ENCODE peak calls at places on chromosomes 6 and 20, in nine cellular contexts. A is spleen, W is cardiac fibroblast, Y is chondrocyte, B is fibroblast of pulmonary artery, C is fibroblast of lung, S is endothelial cell, T is uterus, Q is BE2C. L is an unnamed sample.

GRCh38 chr20:2358006-2358405 is 22.7 kb upstream of the TGM6 start:
- DNase-seq in B (no peak), S (no peak), C (no peak), A (no peak), T (no peak), Y (no peak), W (no peak), Q (no peak), L (no peak)

GRCh38 chr6:64301307-64302236 is 666.0 kb downstream of the PHF3 start:
- DNase-seq in Y (no peak), A (no peak), B (no peak), Q (no peak), W (no peak), T (no peak), C (no peak), S (no peak), L (no peak)

GRCh38 chr20:50921055-50921454 is 10.2 kb downstream of the ADNP start:
- DNase-seq in C (peak), T (no peak), W (peak), S (no peak), Y (no peak), B (peak), Q (no peak), A (no peak), L (no peak)

GRCh38 chr6:147268254-147268653 is 64.0 kb downstream of the STXBP5 start:
- DNase-seq in S (no peak), T (no peak), Y (no peak), Q (no peak), A (no peak), W (no peak), B (peak), C (peak), L (no peak)

GRCh38 chr20:35326021-35326731 is 34.0 kb upstream of the FAM83C start:
- DNase-seq in Q (no peak), T (no peak), C (peak), B (no peak), W (no peak), Y (no peak), A (no peak), S (no peak), L (no peak)

GRCh38 chr6:13229205-13230085 is 98.9 kb downstream of the TBC1D7 start:
- DNase-seq in C (no peak), B (peak), Q (peak), Y (no peak), S (no peak), A (no peak), T (no peak), W (peak), L (peak)

GRCh38 chr6:79461205-79461604 is 76.0 kb downstream of the LCA5 start:
- DNase-seq in W (peak), T (no peak), Q (no peak), S (no peak), B (peak), C (no peak), Y (no peak), A (no peak), L (no peak)

GRCh38 chr6:89071036-89071435 is 9.5 kb upstream of the PNRC1 start:
- DNase-seq in Q (no peak), B (no peak), S (no peak), Y (no peak), T (no peak), C (no peak), W (no peak), A (no peak), L (no peak)

GRCh38 chr6:72084992-72085569 is 198.7 kb downstream of the RIMS1 start:
- DNase-seq in B (peak), S (no peak), Y (no peak), A (no peak), T (no peak), W (peak), Q (no peak), C (peak), L (peak)

GRCh38 chr20:1631309-1632227 is 11.8 kb upstream of the SIRPB1 start:
- DNase-seq in S (no peak), Q (no peak), A (no peak), T (no peak), W (peak), B (peak), Y (no peak), C (peak), L (no peak)

GRCh38 chr6:142802124-142802523 is 142.9 kb downstream of the HIVEP2 start:
- DNase-seq in S (no peak), Q (no peak), Y (no peak), A (no peak), T (no peak), C (peak), W (peak), B (peak), L (no peak)

GRCh38 chr20:40962733-40963504 is 65.7 kb upstream of the TOP1 start:
- DNase-seq in C (peak), Y (no peak), W (peak), A (peak), S (peak), Q (peak), B (peak), T (peak), L (peak)

GRCh38 chr20:32829291-32830005 is 9.7 kb downstream of the MAPRE1 start:
- DNase-seq in C (peak), W (no peak), S (no peak), B (no peak), A (no peak), Q (no peak), Y (no peak), T (no peak), L (no peak)

GRCh38 chr6:24827970-24828369 is 29.3 kb upstream of the ARMH2 start:
- DNase-seq in W (no peak), T (no peak), S (no peak), Q (no peak), B (no peak), A (no peak), C (no peak), Y (no peak), L (no peak)

GRCh38 chr6:6909111-6909510 is 198.7 kb upstream of the RREB1 start:
- DNase-seq in A (no peak), Y (no peak), C (no peak), S (no peak), Q (no peak), W (no peak), B (no peak), T (no peak), L (no peak)

GRCh38 chr6:117549606-117550005 is 52.7 kb downstream of the GOPC start:
- DNase-seq in W (no peak), S (no peak), T (no peak), Y (no peak), C (peak), A (no peak), Q (no peak), B (no peak), L (no peak)

GRCh38 chr6:25851961-25852360 is 20.1 kb upstream of the SLC17A1 start:
- DNase-seq in Y (no peak), C (no peak), T (no peak), Q (no peak), A (no peak), S (no peak), W (no peak), B (no peak), L (no peak)

GRCh38 chr20:21191839-21192238 is 66.0 kb downstream of the KIZ start:
- DNase-seq in A (no peak), T (no peak), C (peak), B (peak), Q (no peak), W (peak), S (peak), Y (no peak), L (no peak)

GRCh38 chr20:23408957-23409356 is 12.3 kb downstream of the NAPB start:
- DNase-seq in C (no peak), S (no peak), Y (no peak), W (no peak), T (no peak), B (no peak), A (no peak), Q (no peak), L (no peak)

GRCh38 chr6:121435444-121436069 is at the start of gene GJA1:
- DNase-seq in C (peak), S (peak), A (no peak), B (peak), W (peak), Q (no peak), T (peak), Y (no peak), L (no peak)

GRCh38 chr20:34618676-34619075 is 58.2 kb downstream of the PIGU start:
- DNase-seq in T (no peak), Y (no peak), Q (no peak), S (no peak), A (no peak), C (no peak), W (no peak), B (no peak), L (no peak)

GRCh38 chr6:157223486-157223885 is 99.8 kb downstream of the TMEM242 start:
- DNase-seq in S (no peak), B (no peak), Y (no peak), A (peak), W (no peak), Q (no peak), C (no peak), T (peak), L (no peak)

GRCh38 chr6:56101141-56101553 is 146.2 kb downstream of the COL21A1 start:
- DNase-seq in C (peak), A (no peak), T (no peak), Y (no peak), Q (no peak), S (no peak), B (peak), W (peak), L (no peak)

DNA sequence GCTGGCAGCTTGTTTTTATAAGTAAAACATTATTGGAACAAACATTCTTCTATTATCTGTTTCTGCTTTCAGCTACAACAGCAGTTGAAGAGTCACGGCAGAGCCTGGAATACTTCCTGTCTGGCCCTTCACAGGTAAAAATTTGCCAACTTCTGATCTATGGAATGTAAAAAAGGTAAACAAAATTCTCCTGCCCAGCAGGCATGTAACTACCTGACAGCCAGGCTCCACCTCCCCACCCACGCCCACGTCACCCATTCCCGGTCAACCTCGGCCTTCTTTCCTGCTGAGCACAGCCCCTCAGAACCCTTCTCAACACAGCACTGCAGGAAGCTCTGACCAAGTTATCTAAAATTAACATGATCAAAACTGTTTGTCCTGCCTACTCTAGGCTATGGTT is 166.0 kb downstream of the DLL1 start:
- DNase-seq in A (peak), S (no peak), Q (no peak), W (no peak), C (no peak), T (no peak), Y (no peak), B (no peak), L (no peak)
- TF ChIP-seq CTCF in A (no peak), S (no peak), Q (no peak), W (no peak), C (no peak), T (no peak), Y (no peak), B (no peak), L (no peak)

DNA sequence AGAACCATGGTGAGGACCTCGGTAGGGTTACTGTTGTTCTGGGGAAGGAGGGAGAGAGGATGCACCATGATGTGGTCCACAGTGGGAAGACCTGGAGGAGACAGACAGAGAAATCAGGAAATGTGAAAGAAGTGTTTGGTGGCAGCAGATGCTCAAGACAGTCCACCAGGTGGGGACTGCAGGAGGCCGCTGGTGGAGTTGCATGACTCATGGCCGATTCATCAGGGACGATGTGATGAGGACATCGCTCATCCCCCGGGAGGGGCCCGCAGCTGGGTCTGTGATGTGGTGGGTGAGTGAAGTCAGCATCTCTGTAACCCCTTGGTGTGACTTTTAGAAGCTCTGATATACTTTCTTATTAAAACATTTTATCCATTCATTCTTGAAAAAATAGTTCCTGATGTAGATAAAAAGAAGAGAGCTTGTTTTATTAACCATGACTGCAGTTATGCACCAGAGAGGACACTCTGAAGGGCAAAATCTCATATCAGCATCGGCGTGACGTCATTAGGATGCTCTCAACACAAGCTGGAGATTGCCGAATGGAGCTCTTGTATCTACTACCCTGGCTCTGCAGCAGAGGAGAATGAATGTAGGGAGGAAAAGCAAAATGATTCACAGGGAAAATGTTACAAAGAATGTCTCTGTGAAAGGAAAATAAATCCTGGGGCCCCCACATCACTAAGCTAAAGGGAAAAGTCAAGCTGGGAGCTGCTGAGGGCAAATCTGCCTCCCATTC is 71.2 kb downstream of the RAMACL start:
- DNase-seq in Y (no peak), A (no peak), S (no peak), C (peak), T (peak), B (peak), W (peak), Q (peak), L (no peak)
- TF ChIP-seq CTCF in Y (peak), A (no peak), S (no peak), C (peak), T (no peak), B (peak), W (peak), Q (peak), L (no peak)

DNA sequence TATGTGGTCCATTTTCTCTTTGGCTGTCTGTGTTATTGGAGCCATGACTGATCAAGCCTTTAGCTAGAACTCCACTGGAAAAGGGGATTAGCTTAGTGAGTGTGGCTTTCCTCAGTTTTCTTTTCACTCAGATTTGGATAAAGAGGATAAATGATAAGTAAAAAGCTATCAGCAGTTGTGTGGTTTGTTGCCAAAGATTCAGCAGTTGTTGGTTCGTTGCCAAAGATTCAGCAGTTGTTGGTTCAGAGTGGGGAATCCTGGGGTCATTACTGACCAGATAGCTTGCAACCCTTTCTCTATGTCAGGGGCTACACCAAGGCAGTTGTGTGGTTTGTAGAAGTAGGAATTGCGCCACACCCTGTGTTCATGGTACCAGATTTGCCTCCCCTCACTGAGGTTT is 107.7 kb upstream of the SCP2D1 start:
- DNase-seq in Q (no peak), C (no peak), B (peak), T (no peak), A (no peak), Y (no peak), W (peak), S (no peak), L (no peak)
- TF ChIP-seq CTCF in Q (no peak), C (no peak), B (no peak), T (no peak), A (no peak), Y (no peak), W (no peak), S (no peak), L (no peak)

DNA sequence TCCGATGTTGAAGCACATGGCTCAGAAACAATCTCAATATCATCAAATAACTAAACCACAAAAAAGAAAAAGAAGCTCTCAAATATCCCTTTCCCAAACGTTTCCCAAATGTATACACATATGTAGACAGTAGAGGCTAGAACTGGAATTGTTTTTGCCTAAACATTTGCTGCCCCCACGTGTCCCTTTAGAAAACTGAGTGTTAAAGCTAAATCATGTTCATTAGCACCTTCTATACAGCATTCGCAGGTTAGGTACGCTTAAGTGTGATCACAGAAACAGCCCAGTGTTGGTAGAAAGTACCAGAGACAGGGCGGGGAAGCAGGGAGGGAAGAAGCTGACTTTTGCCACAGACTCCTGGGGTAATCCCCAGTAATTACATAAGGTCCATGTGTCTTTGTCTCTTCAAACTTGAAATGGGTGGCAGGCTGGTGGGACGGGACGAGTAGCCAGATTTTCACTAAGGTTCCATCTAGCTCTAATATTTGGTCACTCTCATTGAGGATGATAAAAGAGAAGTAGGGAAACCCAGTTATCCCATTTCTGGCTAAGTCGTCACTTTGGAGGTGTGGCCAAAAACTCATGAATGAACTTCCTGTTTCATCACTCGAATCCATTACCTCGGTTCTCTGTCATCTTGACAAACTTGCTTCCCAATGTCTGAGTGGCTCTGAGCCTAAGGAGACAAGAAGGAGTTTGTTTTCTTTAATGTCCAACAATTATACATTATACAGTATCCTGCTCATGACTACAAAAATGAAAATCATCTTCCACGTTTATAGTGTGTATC is 15.0 kb upstream of the TFAP2A start:
- DNase-seq in S (no peak), A (no peak), B (peak), Q (no peak), W (peak), C (peak), T (no peak), Y (no peak), L (peak)
- TF ChIP-seq CTCF in S (no peak), A (no peak), B (peak), Q (peak), W (peak), C (peak), T (peak), Y (peak), L (peak)

GRCh38 chr6:8889514-8889913 is 454.2 kb upstream of the SLC35B3 start:
- DNase-seq in B (no peak), W (no peak), A (no peak), T (no peak), Q (no peak), S (no peak), Y (no peak), C (no peak), L (no peak)

DNA sequence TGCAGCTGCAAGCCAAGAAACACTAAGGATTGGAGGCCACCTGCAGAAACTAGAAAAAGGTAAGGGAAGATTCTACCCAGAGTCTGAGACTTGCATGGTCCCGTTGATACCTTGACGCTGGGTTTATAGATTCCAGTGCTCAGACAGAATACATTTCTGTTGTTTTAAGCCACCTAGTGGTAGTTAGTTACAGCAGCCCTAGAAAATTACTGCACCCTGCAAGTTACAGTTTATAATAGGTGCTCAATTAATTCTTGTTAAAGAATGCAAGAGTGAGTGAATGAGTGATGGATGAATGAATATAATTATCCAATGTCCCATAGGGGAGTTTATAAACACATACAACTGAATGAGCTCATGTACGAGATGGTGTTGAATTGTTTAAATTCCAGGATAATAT is 453.1 kb upstream of the SLC35B3 start:
- DNase-seq in W (no peak), Y (no peak), Q (no peak), T (no peak), S (no peak), C (no peak), B (no peak), A (no peak), L (peak)
- TF ChIP-seq CTCF in W (no peak), Y (peak), Q (peak), T (no peak), S (peak), C (no peak), B (peak), A (no peak), L (no peak)

DNA sequence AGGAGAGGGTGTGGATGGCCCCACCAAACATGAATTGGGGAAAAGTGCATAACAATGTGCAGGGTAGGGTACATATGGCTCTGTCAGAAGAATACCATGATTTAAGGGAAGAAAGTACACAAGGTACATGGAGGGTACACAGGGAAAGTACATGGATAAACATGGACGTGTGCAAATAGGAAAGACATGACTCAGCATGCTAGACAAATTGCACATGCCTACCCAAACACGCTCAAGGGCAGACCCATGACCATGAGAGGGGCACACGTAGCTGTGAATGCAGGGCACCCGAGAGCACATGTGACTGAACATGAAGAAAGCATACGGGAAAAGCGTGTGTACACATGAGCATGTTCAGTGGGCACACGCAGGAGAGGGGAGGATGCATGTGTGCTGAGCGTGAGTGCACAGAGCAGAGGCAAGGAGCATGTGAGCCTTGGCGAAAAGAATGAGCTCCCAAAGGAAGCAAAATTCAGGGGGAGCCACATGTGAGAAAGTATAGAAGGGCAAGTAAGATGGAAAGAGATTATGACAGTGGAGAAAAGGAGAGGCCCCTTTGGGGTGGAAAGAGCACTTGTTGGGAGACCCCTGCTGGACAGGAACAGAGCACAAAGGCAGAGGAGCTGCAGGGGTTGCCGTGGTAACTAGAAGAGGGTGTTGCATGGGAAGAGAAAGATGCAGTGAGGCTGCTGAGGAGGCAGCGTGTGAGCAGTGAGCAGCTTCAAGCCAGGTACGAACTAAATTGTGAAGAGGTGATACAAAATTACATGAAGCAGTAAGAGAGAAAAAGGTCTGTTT is 17.8 kb downstream of the OR2H2 start:
- DNase-seq in S (peak), W (peak), A (no peak), T (no peak), C (peak), Y (no peak), Q (peak), B (peak), L (peak)
- TF ChIP-seq CTCF in S (no peak), W (peak), A (no peak), T (no peak), C (no peak), Y (peak), Q (peak), B (peak), L (no peak)

DNA sequence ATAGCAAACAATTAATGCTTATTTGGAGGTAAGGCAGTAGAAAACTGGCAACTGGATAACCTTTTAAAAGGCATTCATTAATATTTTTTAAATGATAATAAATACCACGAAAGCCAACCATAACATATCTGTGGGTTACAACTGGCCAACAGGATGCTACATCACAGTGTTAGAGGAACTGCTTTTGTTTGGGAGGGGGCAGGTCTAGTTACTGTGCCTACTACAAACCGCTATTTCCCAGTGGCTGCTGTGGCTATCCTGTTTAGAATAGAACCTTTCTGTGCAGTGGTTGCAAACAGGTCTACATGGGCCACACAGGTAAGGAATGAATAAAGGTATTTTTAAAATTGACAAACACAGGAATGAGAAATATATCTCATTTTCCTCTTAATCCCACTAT is 976 bp downstream of the PIGT start:
- DNase-seq in A (no peak), W (no peak), S (no peak), B (no peak), C (no peak), Q (no peak), T (no peak), Y (no peak), L (no peak)
- TF ChIP-seq CTCF in A (no peak), W (no peak), S (no peak), B (no peak), C (no peak), Q (no peak), T (no peak), Y (no peak), L (no peak)